ENCODE peak calls at places on chromosomes 2 and 18, in six cellular contexts. K is RPMI8226; F is iris pigment epithelial cell; U is activated CD4-positive, alpha-beta T cell treated with anti-CD3 and anti-CD28 coated beads, Interleukin-2, amount 10 ng/mL, durations not matched to agents 7 days and 5 days; T is HFF-Myc; L is D341Med. G is an unnamed sample.

GRCh38 chr18:42306208-42306980 is 351.4 kb downstream of the PIK3C3 start:
- DNase-seq in T (no peak), U (no peak), F (peak), L (no peak), K (no peak), G (peak)

GRCh38 chr2:240932724-240933047 is 26.6 kb downstream of the CROCC2 start:
- DNase-seq in K (no peak), U (no peak), F (no peak), T (no peak), L (no peak), G (no peak)

GRCh38 chr18:48790869-48791635 is 159.7 kb downstream of the SMAD7 start:
- DNase-seq in F (no peak), L (no peak), K (peak), U (no peak), T (no peak), G (no peak)

GRCh38 chr2:237097911-237098702 is 12.4 kb downstream of the COPS8 start:
- DNase-seq in F (peak), L (no peak), U (no peak), T (peak), K (no peak), G (peak)

GRCh38 chr2:219578811-219579210 is 6.7 kb downstream of the INHA start:
- DNase-seq in F (peak), T (no peak), U (no peak), L (no peak), K (no peak), G (peak)

GRCh38 chr2:142142595-142142994 is 11.8 kb upstream of the LRP1B start:
- DNase-seq in K (no peak), U (no peak), F (peak), T (no peak), L (peak), G (no peak)

GRCh38 chr18:49813071-49813320 is 337 bp downstream of the ACAA2 start:
- DNase-seq in U (no peak), F (peak), T (no peak), L (peak), K (peak), G (peak)

GRCh38 chr2:216775043-216775453 is 79.7 kb upstream of the IGFBP5 start:
- DNase-seq in T (peak), F (peak), K (no peak), L (no peak), U (no peak), G (peak)

GRCh38 chr2:183892315-183892941 is 705.9 kb upstream of the ZNF804A start:
- DNase-seq in K (no peak), U (no peak), F (no peak), L (no peak), T (no peak), G (no peak)

GRCh38 chr2:105546623-105546964 is 147.7 kb upstream of the FHL2 start:
- DNase-seq in U (peak), L (no peak), T (no peak), F (no peak), K (no peak), G (no peak)

GRCh38 chr18:51251625-51252024 is 54.1 kb upstream of the MEX3C start:
- DNase-seq in U (no peak), F (no peak), T (no peak), L (no peak), K (peak), G (no peak)